ENCODE peak calls at places on chromosomes 6 and 20, in seven cellular contexts. S is body of pancreas, X is transverse colon, G is upper lobe of right lung, V is IMR-90, J is psoas muscle, N is GM12878. U is an unnamed sample.

GRCh38 chr20:59678286-59678685 is 73.9 kb downstream of the PHACTR3 start:
- DNase-seq in S (no peak), X (no peak), G (no peak), V (no peak), J (no peak), N (no peak), U (peak)

GRCh38 chr20:60211618-60212463 is 253.6 kb downstream of the CDH26 start:
- DNase-seq in S (no peak), X (no peak), G (no peak), V (no peak), J (no peak), N (no peak), U (no peak)

GRCh38 chr6:30903236-30903635 is 4.8 kb upstream of the GTF2H4 start:
- DNase-seq in S (no peak), X (no peak), G (no peak), V (no peak), J (no peak), N (no peak), U (no peak)

GRCh38 chr6:72787521-72788031 is 165.7 kb downstream of the KCNQ5 start:
- DNase-seq in S (no peak), X (no peak), G (no peak), V (peak), J (peak), N (no peak), U (no peak)

GRCh38 chr6:52598123-52598823 is 21.4 kb upstream of the TRAM2 start:
- DNase-seq in S (peak), X (peak), G (no peak), V (peak), J (peak), N (no peak), U (peak)

GRCh38 chr20:40797425-40797824 is 108.4 kb upstream of the MAFB start:
- DNase-seq in S (no peak), X (no peak), G (no peak), V (peak), J (no peak), N (no peak), U (no peak)

GRCh38 chr6:16544006-16544405 is 217.3 kb downstream of the ATXN1 start:
- DNase-seq in S (no peak), X (no peak), G (no peak), V (peak), J (peak), N (no peak), U (peak)

GRCh38 chr6:24522090-24522820 is 27.5 kb downstream of the ALDH5A1 start:
- DNase-seq in S (no peak), X (no peak), G (no peak), V (peak), J (no peak), N (peak), U (no peak)

GRCh38 chr6:148367418-148368024 is 24.9 kb downstream of the SASH1 start:
- DNase-seq in S (peak), X (no peak), G (no peak), V (peak), J (peak), N (no peak), U (peak)

GRCh38 chr6:112030206-112030932 is 23.5 kb upstream of the CCN6 start:
- DNase-seq in S (no peak), X (no peak), G (no peak), V (no peak), J (no peak), N (no peak), U (no peak)
- TF ChIP-seq CTCF in S (no peak), X (no peak), G (no peak), V (no peak), J (no peak), N (no peak), U (no peak)

GRCh38 chr6:35688605-35689322 is at the start of gene FKBP5:
- DNase-seq in S (peak), X (peak), G (peak), V (peak), J (peak), N (peak), U (peak)
- H3K27ac ChIP-seq in S (peak), X (peak), G (peak), V (peak), J (peak), N (peak), U (peak)

GRCh38 chr6:167285077-167285770 is 5.9 kb upstream of the UNC93A start:
- DNase-seq in S (peak), X (no peak), G (peak), V (no peak), J (no peak), N (no peak), U (peak)
- TF ChIP-seq CTCF in S (no peak), X (no peak), G (no peak), V (no peak), J (no peak), N (no peak), U (no peak)

GRCh38 chr20:34705383-34706021 is 1.4 kb downstream of the TP53INP2 start:
- DNase-seq in S (peak), X (peak), G (no peak), V (peak), J (no peak), N (no peak), U (no peak)
- H3K27ac ChIP-seq in S (peak), X (peak), G (peak), V (no peak), J (peak), N (no peak), U (peak)

GRCh38 chr6:100432136-100432535 is 32.6 kb downstream of the SIM1 start:
- DNase-seq in S (no peak), X (no peak), G (no peak), V (no peak), J (no peak), N (no peak), U (no peak)
- TF ChIP-seq CTCF in S (no peak), X (no peak), G (no peak), V (no peak), J (no peak), N (no peak), U (no peak)

GRCh38 chr6:152240436-152240835 is 396.7 kb downstream of the SYNE1 start:
- DNase-seq in S (no peak), X (no peak), G (no peak), V (peak), J (no peak), N (no peak), U (no peak)

GRCh38 chr6:152246554-152247337 is 390.4 kb downstream of the SYNE1 start:
- DNase-seq in S (no peak), X (no peak), G (no peak), V (peak), J (no peak), N (no peak), U (no peak)

GRCh38 chr6:152236370-152237097 is 400.6 kb downstream of the SYNE1 start:
- DNase-seq in S (no peak), X (no peak), G (no peak), V (no peak), J (no peak), N (no peak), U (no peak)

GRCh38 chr6:152244998-152245630 is 392.0 kb downstream of the SYNE1 start:
- DNase-seq in S (no peak), X (no peak), G (no peak), V (no peak), J (no peak), N (no peak), U (no peak)

GRCh38 chr6:152240983-152241766 is 396.0 kb downstream of the SYNE1 start:
- DNase-seq in S (peak), X (no peak), G (no peak), V (no peak), J (no peak), N (no peak), U (no peak)
- H3K27ac ChIP-seq in S (peak), X (no peak), G (peak), V (no peak), J (no peak), N (no peak), U (no peak)

DNA sequence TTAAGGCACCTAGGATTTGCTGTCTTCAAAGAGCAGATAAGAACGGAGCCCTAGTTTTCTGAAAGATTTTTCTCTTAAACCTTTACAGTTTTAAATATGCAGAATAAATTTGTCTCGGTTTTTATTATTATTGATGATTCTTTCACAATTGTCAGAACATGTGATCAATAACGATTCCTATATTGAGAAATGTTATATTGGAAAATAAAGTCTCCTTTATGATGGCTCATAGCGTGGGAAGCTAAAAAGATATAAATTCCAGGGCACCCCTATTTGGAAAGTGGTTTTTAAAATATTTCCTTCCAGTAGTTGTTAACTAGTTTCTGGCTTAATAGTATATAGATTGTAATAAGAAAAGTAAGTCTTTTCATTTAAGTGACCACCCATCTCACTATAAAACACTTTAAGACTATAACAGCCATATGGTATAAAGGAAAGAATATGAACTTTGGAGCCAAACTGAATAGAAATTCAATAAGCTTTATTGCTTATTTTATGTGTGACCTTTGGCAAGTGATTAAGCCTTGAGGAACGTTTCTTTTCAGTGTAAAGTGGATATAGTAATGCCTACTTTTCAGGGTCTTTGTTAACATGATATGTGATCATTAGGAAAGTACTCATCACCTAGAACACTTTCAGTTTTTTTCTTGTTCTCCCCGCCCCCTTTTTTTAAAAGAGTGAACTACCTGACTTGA is 369.6 kb downstream of the LAMA2 start:
- DNase-seq in S (no peak), X (no peak), G (no peak), V (peak), J (no peak), N (no peak), U (no peak)
- TF ChIP-seq CTCF in S (no peak), X (no peak), G (no peak), V (no peak), J (no peak), N (no peak), U (no peak)